ENCODE peak calls at places on chromosome 15, in four cellular contexts. M is transverse colon; N is stimulated activated CD4-positive, alpha-beta T cell treated with anti-CD3 and anti-CD28 coated beads, Interleukin-1b, Interleukin-23, amount 100 ng/mL, for 24 hours; X is cardiac fibroblast. Q is an unnamed sample.

GRCh38 chr15:42730135-42730534 is 6.8 kb downstream of the CDAN1 start:
- DNase-seq in M (no peak), N (no peak), X (no peak), Q (no peak)

GRCh38 chr15:69668963-69669362 is 216.3 kb downstream of the RPLP1 start:
- DNase-seq in M (peak; percentile 62), N (no peak), X (no peak), Q (no peak)

GRCh38 chr15:55255714-55256113 is 33.9 kb downstream of the RAB27A start:
- DNase-seq in M (no peak), N (no peak), X (no peak), Q (no peak)

GRCh38 chr15:65598468-65598867 is 12.5 kb downstream of the INTS14 start:
- DNase-seq in M (no peak), N (no peak), X (no peak), Q (no peak)

GRCh38 chr15:88014492-88014891 is 242.0 kb downstream of the NTRK3 start:
- DNase-seq in M (no peak), N (no peak), X (no peak), Q (no peak)

GRCh38 chr15:69748131-69748530 is 295.5 kb downstream of the RPLP1 start:
- DNase-seq in M (no peak), N (no peak), X (no peak), Q (no peak)

GRCh38 chr15:43988900-43989299 is 162.1 kb downstream of the WDR76 start:
- DNase-seq in M (no peak), N (no peak), X (no peak), Q (no peak)

GRCh38 chr15:71921191-71921590 is 110.8 kb downstream of the NR2E3 start:
- DNase-seq in M (no peak), N (no peak), X (no peak), Q (no peak)

GRCh38 chr15:84821501-84822021 is 4.4 kb downstream of the ALPK3 start:
- DNase-seq in M (no peak), N (no peak), X (peak; percentile 24), Q (no peak)

GRCh38 chr15:59703979-59704796 is 15.1 kb upstream of the BNIP2 start:
- DNase-seq in M (no peak), N (no peak), X (no peak), Q (no peak)

GRCh38 chr15:42088801-42089640 is 5.3 kb downstream of the PLA2G4D start:
- DNase-seq in M (peak; percentile 7), N (no peak), X (no peak), Q (no peak)

GRCh38 chr15:72236381-72237285 is 5.6 kb upstream of the PKM start:
- DNase-seq in M (no peak), N (no peak), X (no peak), Q (no peak)

GRCh38 chr15:82855286-82856092 is 46.1 kb downstream of the WHAMM start:
- DNase-seq in M (no peak), N (no peak), X (no peak), Q (no peak)